ENCODE peak calls at places on chromosomes 4 and X, in four cellular contexts. O is H9, J is H1, F is IMR-90. S is an unnamed sample.

GRCh38 chr4:26558166-26558895 is 25.6 kb upstream of the TBC1D19 start:
- DNase-seq in O (no peak), J (no peak), F (no peak), S (no peak)

GRCh38 chr4:165385124-165385523 is 6.3 kb downstream of the CPE start:
- DNase-seq in O (no peak), J (no peak), F (no peak), S (no peak)

GRCh38 chr4:26719954-26720552 is 136.2 kb downstream of the TBC1D19 start:
- DNase-seq in O (no peak), J (no peak), F (peak), S (peak)

GRCh38 chrX:13432776-13433605 is 113.1 kb upstream of the ATXN3L start:
- DNase-seq in O (no peak), J (no peak), F (peak), S (no peak)

GRCh38 chr4:72568959-72569718 is at the start of gene ADAMTS3:
- DNase-seq in O (peak), J (peak), F (peak), S (peak)

GRCh38 chrX:13092455-13092941 is 48.1 kb upstream of the FAM9C start:
- DNase-seq in O (no peak), J (no peak), F (no peak), S (no peak)

GRCh38 chr4:142030010-142030409 is 393.6 kb downstream of the IL15 start:
- DNase-seq in O (no peak), J (no peak), F (no peak), S (no peak)

GRCh38 chr4:184064877-184065276 is 152.8 kb downstream of the ENPP6 start:
- DNase-seq in O (no peak), J (no peak), F (no peak), S (no peak)

GRCh38 chr4:67428819-67429218 is 116.5 kb downstream of the CENPC start:
- DNase-seq in O (no peak), J (no peak), F (no peak), S (no peak)

GRCh38 chr4:143355540-143356217 is 19.0 kb downstream of the GAB1 start:
- DNase-seq in O (no peak), J (no peak), F (peak), S (peak)

GRCh38 chr4:14059006-14059405 is 431.5 kb upstream of the BOD1L1 start:
- DNase-seq in O (no peak), J (no peak), F (peak), S (no peak)

GRCh38 chrX:150291014-150291413 is 72.1 kb upstream of the MAMLD1 start:
- DNase-seq in O (no peak), J (no peak), F (no peak), S (peak)

GRCh38 chr4:188372856-188373255 is 233.6 kb downstream of the TRIML1 start:
- DNase-seq in O (no peak), J (no peak), F (peak), S (peak)

GRCh38 chr4:104352211-104352610 is 142.5 kb downstream of the CXXC4 start:
- DNase-seq in O (peak), J (no peak), F (no peak), S (peak)

GRCh38 chr4:118557298-118557851 is 127.8 kb upstream of the METTL14 start:
- DNase-seq in O (no peak), J (no peak), F (peak), S (peak)

GRCh38 chrX:103811858-103812257 is 20.2 kb downstream of the RAB9B start:
- DNase-seq in O (no peak), J (no peak), F (no peak), S (no peak)

GRCh38 chrX:45735571-45735970 is 534.9 kb upstream of the DIPK2B start:
- DNase-seq in O (no peak), J (no peak), F (no peak), S (no peak)

GRCh38 chr4:169314906-169315305 is 44.1 kb upstream of the SH3RF1 start:
- DNase-seq in O (no peak), J (no peak), F (peak), S (no peak)

GRCh38 chrX:43504394-43504793 is 151.7 kb upstream of the MAOA start:
- DNase-seq in O (no peak), J (no peak), F (no peak), S (no peak)

GRCh38 chr4:22077571-22077970 is 129.0 kb upstream of the KCNIP4 start:
- DNase-seq in O (no peak), J (no peak), F (no peak), S (no peak)

GRCh38 chrX:41233988-41234387 is 100.0 kb upstream of the DDX3X start:
- DNase-seq in O (no peak), J (no peak), F (no peak), S (no peak)

GRCh38 chr4:2754848-2755820 is 1.0 kb downstream of the TNIP2 start:
- DNase-seq in O (no peak), J (no peak), F (no peak), S (no peak)
- H2AK5ac ChIP-seq in O (no peak), J (no peak), F (peak), S (peak)

GRCh38 chr4:45063701-45064100 is 337.3 kb upstream of the GNPDA2 start:
- DNase-seq in O (no peak), J (no peak), F (no peak), S (peak)
- H3K56ac ChIP-seq in O (no peak), J (no peak), F (no peak), S (no peak)

DNA sequence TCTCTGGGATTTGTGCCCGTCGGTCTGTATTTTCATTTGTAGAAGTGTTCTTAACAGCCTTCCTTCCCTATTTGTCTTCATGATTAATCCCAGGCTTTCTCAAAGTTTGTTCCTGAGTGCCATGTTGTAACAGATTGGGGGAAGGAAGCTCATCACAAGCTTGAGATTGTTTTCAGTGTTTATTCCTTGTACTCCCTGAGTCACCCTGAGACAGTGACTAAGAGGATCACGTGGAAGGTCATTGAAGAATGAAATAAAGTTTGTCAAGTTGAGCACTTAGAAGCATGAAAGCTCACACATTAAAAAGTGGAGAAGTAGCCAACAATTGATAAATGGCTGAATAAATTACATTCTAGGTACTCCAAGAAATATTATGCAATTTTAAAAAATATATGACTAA is 153.5 kb upstream of the FAM241A start:
- DNase-seq in O (no peak), J (no peak), F (peak), S (no peak)
- H3K9ac ChIP-seq in O (no peak), J (no peak), F (no peak), S (no peak)

DNA sequence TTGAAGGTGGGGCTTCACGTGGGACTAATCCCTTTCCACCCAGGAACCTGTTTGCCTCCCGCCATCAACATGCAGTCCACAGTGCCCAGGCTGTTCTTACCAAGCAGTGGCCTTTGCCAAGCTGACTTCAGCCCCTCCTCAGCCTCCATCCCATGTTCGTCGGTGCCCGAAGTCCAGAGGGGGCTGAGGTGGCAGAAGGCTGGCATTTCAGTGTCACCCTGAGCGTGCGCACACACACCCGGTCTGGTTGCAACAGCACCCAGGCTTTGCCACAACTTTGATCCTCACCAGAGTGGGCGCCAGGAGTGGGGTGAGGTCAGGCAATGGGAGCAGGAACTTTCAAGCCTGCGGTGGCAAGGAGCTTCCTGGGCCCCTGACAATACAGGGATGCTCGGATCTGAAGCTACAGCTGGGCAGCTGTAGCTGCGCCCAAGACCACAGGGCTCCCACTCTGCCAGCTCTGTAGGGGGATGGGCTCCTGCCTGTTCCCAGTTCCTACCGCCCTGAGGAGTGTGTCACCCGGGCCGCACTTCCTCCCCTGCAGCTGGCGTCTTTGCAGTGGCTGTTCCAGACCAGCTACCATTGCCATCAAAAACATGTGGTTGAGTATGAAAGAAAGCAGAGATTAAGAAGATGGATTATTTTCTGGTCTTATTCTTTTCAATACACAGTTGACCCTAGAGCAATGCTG is 428.0 kb downstream of the EPHA5 start:
- DNase-seq in O (no peak), J (no peak), F (no peak), S (no peak)
- H2AK5ac ChIP-seq in O (no peak), J (no peak), F (no peak), S (no peak)

DNA sequence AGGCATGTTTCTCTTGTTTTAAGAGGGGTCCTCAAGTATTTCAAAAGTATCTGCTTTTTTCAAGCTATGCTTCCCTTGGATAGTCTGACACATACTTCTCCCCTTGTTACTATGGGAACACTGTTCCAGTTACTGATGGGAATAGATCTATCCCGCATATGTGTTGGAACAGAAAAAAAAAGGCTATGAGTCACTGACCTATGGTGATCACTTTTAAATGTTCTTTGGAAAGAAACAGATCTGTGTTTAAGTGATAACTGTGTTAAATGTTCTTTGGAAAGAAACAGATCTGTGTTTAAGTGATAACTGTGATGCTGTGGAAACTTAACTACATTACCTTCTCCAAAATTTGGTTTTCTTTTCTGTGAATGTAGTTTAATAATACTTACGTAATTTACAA is 303.2 kb downstream of the TEX13C start:
- DNase-seq in O (no peak), J (no peak), F (no peak), S (no peak)
- H3K56ac ChIP-seq in O (no peak), J (no peak), F (no peak), S (no peak)